ENCODE peak calls at places on chromosome 7, in eight cellular contexts. V is activated CD4-positive, alpha-beta T cell treated with anti-CD3 and anti-CD28 coated beads, Interleukin-2, amount 50 U/mL, for 1 hour; A is NCI-H2081; F is GM20000; X is AML-193; W is H54; Y is fibroblast of the aortic adventitia; D is T follicular helper cell. M is an unnamed sample.

GRCh38 chr7:80775972-80776371 is 137.5 kb downstream of the CD36 start:
- DNase-seq in V (no peak), A (no peak), F (no peak), X (no peak), W (no peak), Y (no peak), D (no peak), M (no peak)

GRCh38 chr7:123788584-123788983 is 39.8 kb upstream of the WASL start:
- DNase-seq in V (no peak), A (no peak), F (no peak), X (no peak), W (no peak), Y (no peak), D (no peak), M (no peak)

GRCh38 chr7:32154797-32155196 is 84.6 kb upstream of the PDE1C start:
- DNase-seq in V (no peak), A (no peak), F (no peak), X (no peak), W (no peak), Y (peak), D (no peak), M (peak)

GRCh38 chr7:44224216-44224950 is 23.6 kb downstream of the YKT6 start:
- DNase-seq in V (no peak), A (peak), F (no peak), X (no peak), W (no peak), Y (no peak), D (no peak), M (no peak)

GRCh38 chr7:84981038-84981601 is 205.7 kb downstream of the SEMA3D start:
- DNase-seq in V (no peak), A (peak), F (no peak), X (no peak), W (no peak), Y (no peak), D (no peak), M (no peak)

GRCh38 chr7:65441010-65441409 is 67.4 kb downstream of the ZNF92 start:
- DNase-seq in V (no peak), A (no peak), F (no peak), X (no peak), W (no peak), Y (peak), D (no peak), M (peak)

GRCh38 chr7:42650701-42651100 is 261.2 kb downstream of the C7orf25 start:
- DNase-seq in V (no peak), A (no peak), F (no peak), X (no peak), W (no peak), Y (no peak), D (no peak), M (no peak)

GRCh38 chr7:27128776-27129728 is 1.5 kb downstream of the HOXA4 start:
- DNase-seq in V (no peak), A (no peak), F (no peak), X (no peak), W (no peak), Y (no peak), D (no peak), M (no peak)

GRCh38 chr7:123341102-123341501 is 141.3 kb upstream of the SLC13A1 start:
- DNase-seq in V (no peak), A (no peak), F (no peak), X (no peak), W (no peak), Y (no peak), D (no peak), M (no peak)

GRCh38 chr7:131108212-131108980 is 219.3 kb upstream of the MKLN1 start:
- DNase-seq in V (no peak), A (no peak), F (peak), X (no peak), W (no peak), Y (peak), D (peak), M (peak)

GRCh38 chr7:96084880-96085551 is 236.9 kb downstream of the SLC25A13 start:
- DNase-seq in V (no peak), A (peak), F (no peak), X (no peak), W (peak), Y (peak), D (no peak), M (peak)